ENCODE peak calls at places on chromosomes 6 and 20, in nine cellular contexts. C is lower lobe of right lung, Q is heart right ventricle, W is psoas muscle, K is Calu3, P is MCF 10A, N is astrocyte of the spinal cord, S is left ventricle myocardium inferior, O is heart left ventricle. F is an unnamed sample.

GRCh38 chr6:30981942-30982772 is 1.4 kb upstream of the MUC21 start:
- DNase-seq in C (no peak), N (peak; percentile 80), O (no peak), W (no peak), K (peak; percentile 58), Q (peak; percentile 15), S (no peak), P (peak; percentile 81), F (no peak)

GRCh38 chr6:7685276-7685675 is 40.6 kb upstream of the BMP6 start:
- DNase-seq in W (no peak), S (no peak), P (no peak), C (no peak), Q (no peak), N (no peak), O (no peak), K (no peak), F (no peak)

GRCh38 chr20:609371-609964 is 641 bp downstream of the TCF15 start:
- DNase-seq in C (peak; percentile 37), Q (no peak), O (no peak), P (no peak), N (no peak), S (no peak), K (no peak), W (no peak), F (no peak)

GRCh38 chr6:31878222-31878621 is 575 bp downstream of the SLC44A4 start:
- DNase-seq in Q (no peak), W (no peak), C (no peak), P (no peak), N (no peak), K (no peak), O (no peak), S (no peak), F (no peak)

GRCh38 chr6:123380257-123380656 is 256.5 kb downstream of the TRDN start:
- DNase-seq in N (peak; percentile 50), Q (peak; percentile 10), K (peak; percentile 33), C (no peak), P (peak; percentile 56), S (no peak), W (no peak), O (no peak), F (no peak)

GRCh38 chr6:73081955-73082354 is 143.3 kb downstream of the KHDC1L start:
- DNase-seq in Q (no peak), C (no peak), W (no peak), O (no peak), N (no peak), S (no peak), P (no peak), K (no peak), F (no peak)

GRCh38 chr6:100457251-100457990 is 7.3 kb downstream of the SIM1 start:
- DNase-seq in W (peak; percentile 66), P (no peak), S (no peak), K (no peak), O (no peak), Q (no peak), N (no peak), C (no peak), F (no peak)

GRCh38 chr20:61629361-61630239 is 377.5 kb downstream of the CDH4 start:
- DNase-seq in Q (no peak), O (no peak), C (no peak), P (no peak), W (no peak), K (no peak), N (no peak), S (no peak), F (no peak)

GRCh38 chr6:41546475-41546865 is 289 bp downstream of the FOXP4 start:
- DNase-seq in Q (no peak), W (no peak), N (no peak), P (peak; percentile 59), C (no peak), S (no peak), K (peak; percentile 68), O (no peak), F (no peak)

GRCh38 chr6:161836643-161837448 is 563.0 kb upstream of the AGPAT4 start:
- DNase-seq in O (no peak), K (peak; percentile 8), W (no peak), S (no peak), C (no peak), Q (no peak), N (peak; percentile 29), P (peak; percentile 14), F (no peak)

GRCh38 chr6:63904844-63905243 is 269.2 kb downstream of the PHF3 start:
- DNase-seq in S (no peak), Q (no peak), O (no peak), W (no peak), N (peak; percentile 85), C (no peak), P (peak; percentile 35), K (no peak), F (no peak)

GRCh38 chr20:6053064-6053775 is 640 bp downstream of the LRRN4 start:
- DNase-seq in P (no peak), Q (no peak), N (no peak), O (no peak), W (no peak), C (no peak), K (no peak), S (no peak), F (no peak)

GRCh38 chr6:154432533-154433476 is 76.2 kb upstream of the IPCEF1 start:
- DNase-seq in N (no peak), S (no peak), O (peak; percentile 24), W (no peak), P (no peak), K (no peak), C (no peak), Q (peak; percentile 34), F (no peak)

DNA sequence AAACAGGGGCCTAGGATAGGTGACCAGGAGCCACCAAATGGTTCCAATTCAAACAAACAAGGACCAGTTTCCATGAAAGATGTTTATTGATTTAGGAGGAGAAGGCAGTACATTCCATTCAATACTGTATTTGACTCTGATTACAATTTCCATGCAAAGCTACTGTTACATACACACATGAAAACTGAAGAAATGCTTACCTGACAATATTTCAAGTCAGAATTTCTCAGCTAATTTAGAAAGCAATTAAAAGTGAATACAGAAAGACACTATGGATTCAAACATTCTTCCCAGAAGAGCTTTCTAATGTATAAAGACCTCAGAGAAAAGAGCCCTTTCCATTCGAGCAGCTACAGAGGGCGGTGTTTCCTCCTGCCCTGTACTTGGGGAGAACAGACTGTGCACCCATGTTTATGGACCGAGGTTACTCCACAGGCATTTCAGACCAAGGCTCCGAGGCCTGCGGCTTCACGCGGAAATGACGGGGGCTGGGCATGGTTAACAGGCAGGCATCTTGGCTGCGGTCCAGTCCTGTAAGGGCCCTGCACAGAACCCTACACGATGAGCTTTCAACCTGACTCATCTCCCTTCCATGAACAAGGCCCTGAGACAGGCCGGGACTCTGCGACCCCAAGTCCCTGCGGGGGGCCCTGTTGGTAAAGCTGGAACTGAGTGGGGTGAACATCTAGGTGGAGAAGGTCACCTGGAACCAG is 25.7 kb upstream of the TCFL5 start:
- DNase-seq in C (no peak), K (no peak), N (peak; percentile 96), O (no peak), S (peak; percentile 66), W (peak; percentile 64), Q (no peak), P (no peak), F (no peak)
- TF ChIP-seq CTCF in C (no peak), K (no peak), N (peak; percentile 38), O (no peak), S (no peak), W (no peak), Q (no peak), P (no peak), F (no peak)

DNA sequence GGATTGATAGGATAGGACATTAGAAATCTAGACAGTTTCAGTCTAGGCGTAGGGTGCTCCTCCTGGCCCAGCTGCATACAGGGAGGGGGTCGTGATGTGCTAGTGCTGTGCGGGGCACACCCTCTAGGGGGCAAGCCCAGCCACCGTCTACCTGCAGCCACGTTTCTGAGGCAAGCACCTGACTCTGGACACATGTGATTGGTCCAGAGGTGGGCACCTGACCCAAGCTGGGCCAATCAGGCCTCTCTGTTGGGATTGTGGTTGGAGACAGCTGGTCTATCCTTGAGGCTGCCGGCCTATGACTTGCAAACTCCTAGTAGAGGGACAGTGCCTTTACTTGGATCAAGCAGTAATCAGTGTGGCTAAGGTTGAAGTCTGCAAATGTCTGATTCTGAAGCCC is 317.1 kb downstream of the BMP7 start:
- DNase-seq in S (no peak), W (no peak), N (no peak), K (no peak), O (no peak), P (no peak), C (no peak), Q (no peak), F (no peak)
- TF ChIP-seq CTCF in S (no peak), W (no peak), N (no peak), K (no peak), O (no peak), P (no peak), C (no peak), Q (no peak), F (no peak)

DNA sequence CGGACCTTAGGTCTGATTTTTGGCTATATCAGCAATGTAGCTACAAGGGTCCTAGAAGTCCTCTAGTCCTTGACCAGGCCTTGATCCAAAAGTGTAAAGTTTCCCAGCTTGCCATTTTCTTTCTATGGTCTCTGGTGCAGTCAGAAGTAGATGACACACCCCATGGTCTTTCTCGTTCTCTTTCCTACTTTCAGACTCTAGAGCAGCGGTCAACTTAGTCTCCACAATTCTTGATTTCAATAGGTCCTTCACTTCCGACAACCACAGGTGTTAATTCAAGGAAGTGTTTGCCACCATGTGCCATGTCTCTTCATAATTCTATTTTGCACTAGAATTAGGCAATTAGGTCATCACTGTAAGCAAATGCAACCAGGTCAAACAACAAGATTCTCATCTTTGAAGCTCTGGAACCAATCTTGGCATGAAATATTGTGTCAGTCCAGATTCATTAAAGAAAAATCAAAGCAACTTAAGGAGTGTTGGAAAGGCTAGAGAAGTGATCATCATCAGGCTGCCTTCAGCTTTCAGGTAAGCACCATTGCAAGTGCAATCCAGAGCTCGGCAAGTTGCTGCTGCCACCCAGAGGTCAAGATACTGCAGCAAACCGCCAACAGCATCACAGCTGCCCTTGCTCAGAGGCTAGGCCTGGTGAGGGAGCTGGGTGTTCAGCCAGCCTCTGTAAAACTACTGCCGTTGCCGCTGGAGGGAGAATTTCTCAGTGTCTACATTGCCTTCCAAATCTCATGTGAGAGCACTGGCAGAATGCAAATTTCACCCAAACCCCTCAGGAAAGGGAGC is 5.6 kb upstream of the SYNE1 start:
- DNase-seq in P (peak; percentile 70), O (peak; percentile 70), Q (peak; percentile 73), C (peak; percentile 78), N (peak; percentile 41), K (peak; percentile 59), S (peak; percentile 52), W (peak; percentile 52), F (peak; percentile 51)
- TF ChIP-seq CTCF in P (peak; percentile 72), O (peak; percentile 62), Q (peak; percentile 78), C (peak; percentile 78), N (peak; percentile 59), K (no peak), S (peak; percentile 75), W (peak; percentile 45), F (peak; percentile 56)

GRCh38 chr6:145705561-145705960 is 29.8 kb downstream of the EPM2A start:
- DNase-seq in P (peak; percentile 38), N (peak; percentile 39), C (no peak), K (no peak), S (no peak), O (no peak), Q (no peak), W (no peak), F (no peak)

GRCh38 chr6:145699462-145699861 is 35.9 kb downstream of the EPM2A start:
- DNase-seq in S (no peak), O (no peak), C (no peak), N (peak; percentile 65), K (no peak), P (peak; percentile 33), W (no peak), Q (no peak), F (no peak)

GRCh38 chr6:145707397-145707796 is 27.9 kb downstream of the EPM2A start:
- DNase-seq in K (no peak), N (no peak), W (no peak), P (no peak), C (no peak), O (no peak), S (no peak), Q (no peak), F (no peak)

GRCh38 chr6:145704153-145704781 is 31.1 kb downstream of the EPM2A start:
- DNase-seq in W (no peak), K (no peak), P (peak; percentile 19), S (no peak), N (peak; percentile 53), Q (no peak), O (no peak), C (no peak), F (no peak)
- TF ChIP-seq CTCF in W (peak; percentile 57), K (peak; percentile 26), P (peak; percentile 51), S (peak; percentile 61), N (peak; percentile 36), Q (peak; percentile 53), O (peak; percentile 59), C (peak; percentile 53), F (peak; percentile 84)

F was measured in CD14-positive monocyte.